ENCODE peak calls at places on chromosomes 5 and 9, in four cellular contexts. F is GM23338, B is Panc1, C is ovary. A is an unnamed sample.
A peak's percentile ranks its signal among the peaks of the same experiment; 100 is the strongest.

GRCh38 chr5:52457808-52458207 is 329.9 kb upstream of the ITGA1 start:
- DNase-seq in C (no peak), B (no peak), F (peak; percentile 8), A (no peak)

GRCh38 chr5:163503106-163504090 is 2.0 kb upstream of the MAT2B start:
- DNase-seq in C (peak; percentile 57), B (no peak), F (peak; percentile 95), A (no peak)

GRCh38 chr5:93894471-93895354 is 153.3 kb upstream of the POU5F2 start:
- DNase-seq in F (peak; percentile 33), C (no peak), B (no peak), A (no peak)

GRCh38 chr5:32443541-32444190 is 874 bp downstream of the ZFR start:
- DNase-seq in C (peak; percentile 64), B (no peak), F (peak; percentile 74), A (no peak)

GRCh38 chr9:85723220-85723619 is 18.5 kb downstream of the AGTPBP1 start:
- DNase-seq in C (no peak), B (no peak), F (peak; percentile 86), A (no peak)

GRCh38 chr5:178104492-178104891 is 8.8 kb upstream of the N4BP3 start:
- DNase-seq in C (no peak), F (no peak), B (no peak), A (no peak)

GRCh38 chr5:88839238-88839637 is 43.7 kb downstream of the MEF2C start:
- DNase-seq in C (no peak), F (no peak), B (no peak), A (no peak)

GRCh38 chr5:141514330-141515111 is 25.6 kb downstream of the PCDHGC5 start:
- DNase-seq in B (no peak), C (no peak), F (peak; percentile 85), A (no peak)

GRCh38 chr5:107516452-107517184 is 154.1 kb downstream of the EFNA5 start:
- DNase-seq in B (no peak), C (no peak), F (no peak), A (no peak)

GRCh38 chr5:7000316-7000715 is 287.1 kb downstream of the TENT4A start:
- DNase-seq in C (no peak), F (no peak), B (no peak), A (no peak)

GRCh38 chr5:43336159-43336558 is 22.9 kb upstream of the HMGCS1 start:
- DNase-seq in B (no peak), C (no peak), F (no peak), A (no peak)

GRCh38 chr9:131840220-131840619 is 100.3 kb upstream of the RAPGEF1 start:
- DNase-seq in B (no peak), F (peak; percentile 34), C (no peak), A (no peak)

GRCh38 chr5:139925650-139926640 is 117.2 kb downstream of the NRG2 start:
- DNase-seq in C (no peak), F (no peak), B (no peak), A (no peak)

GRCh38 chr5:72167790-72168189 is 60.5 kb downstream of the MAP1B start:
- DNase-seq in C (peak; percentile 64), B (no peak), F (no peak), A (no peak)

GRCh38 chr5:13662646-13663045 is 281.8 kb downstream of the DNAH5 start:
- DNase-seq in B (no peak), F (no peak), C (no peak), A (no peak)

GRCh38 chr5:13660072-13660471 is 284.4 kb downstream of the DNAH5 start:
- DNase-seq in C (no peak), F (peak; percentile 46), B (no peak), A (no peak)

GRCh38 chr5:13653709-13654108 is 290.8 kb downstream of the DNAH5 start:
- DNase-seq in F (no peak), B (no peak), C (no peak), A (no peak)

GRCh38 chr5:13659391-13659790 is 285.1 kb downstream of the DNAH5 start:
- DNase-seq in F (peak; percentile 4), C (no peak), B (no peak), A (peak; percentile 16)

DNA sequence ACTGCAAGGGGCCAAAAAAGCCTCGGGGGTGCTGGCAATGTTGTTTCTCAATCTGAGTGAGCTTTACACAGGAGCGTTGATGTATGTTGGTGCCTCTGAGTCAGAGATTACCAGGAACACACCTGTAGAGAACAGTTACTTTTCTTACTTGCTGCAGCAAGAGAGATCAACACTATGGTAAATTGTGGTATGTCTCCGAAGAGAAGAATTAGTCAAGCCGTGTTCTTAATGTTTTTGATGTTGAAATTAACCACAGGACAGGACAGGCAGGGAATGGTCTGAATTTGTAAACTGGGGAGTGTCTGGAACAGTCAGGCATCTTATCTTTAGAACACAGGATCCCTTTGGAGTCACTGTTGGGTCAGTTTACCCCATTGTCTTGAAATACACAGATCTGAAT is 285.7 kb downstream of the DNAH5 start:
- DNase-seq in F (no peak), C (no peak), B (no peak), A (no peak)
- TF ChIP-seq CTCF in F (no peak), C (no peak), B (no peak), A (no peak)

GRCh38 chr5:176550275-176550831 is 1.2 kb downstream of the CDHR2 start:
- DNase-seq in F (no peak), B (no peak), C (no peak), A (no peak)
- H3K4me3 ChIP-seq in F (no peak overlapping the region), B (peak overlapping the region; percentile 20), C (no peak overlapping the region), A (no peak overlapping the region)

GRCh38 chr5:168128154-168128553 is 163.3 kb upstream of the WWC1 start:
- DNase-seq in C (no peak), F (no peak), B (no peak), A (no peak)
- H3K27ac ChIP-seq in C (no peak overlapping the region), F (no peak overlapping the region), B (no peak overlapping the region), A (no peak overlapping the region)

GRCh38 chr5:1291611-1292080 is 3.2 kb downstream of the TERT start:
- DNase-seq in B (no peak), F (no peak), C (peak; percentile 14), A (no peak)
- TF ChIP-seq CTCF in B (no peak), F (no peak), C (no peak), A (no peak)

DNA sequence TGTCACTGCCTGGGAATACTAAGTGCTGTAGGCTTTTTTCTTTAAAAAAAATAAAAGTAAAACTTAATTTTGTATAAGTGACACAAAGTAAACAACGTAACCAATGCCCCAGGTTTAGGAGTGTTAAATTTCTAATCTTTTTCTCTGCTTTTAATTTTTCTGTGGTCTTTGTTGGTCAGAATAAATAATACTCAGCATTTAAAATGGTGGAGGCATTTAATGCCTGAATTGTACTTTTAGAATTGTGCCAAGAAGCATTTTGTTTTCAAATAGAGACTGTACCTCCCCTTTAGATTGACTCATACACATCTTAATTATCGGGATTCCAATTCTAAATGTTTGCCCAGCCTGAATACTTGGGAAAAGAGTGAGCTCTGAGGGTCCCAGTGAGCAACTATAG is 1.6 kb downstream of the DMXL1 start:
- DNase-seq in C (no peak), B (no peak), F (no peak), A (no peak)
- H3K4me3 ChIP-seq in C (peak overlapping the region; percentile 91), B (peak overlapping the region; percentile 86), F (peak overlapping the region; percentile 80), A (peak overlapping the region; percentile 97)

GRCh38 chr5:157892974-157893373 is 34.0 kb upstream of the CLINT1 start:
- DNase-seq in C (no peak), F (no peak), B (no peak), A (no peak)

GRCh38 chr5:157886796-157887380 is 27.9 kb upstream of the CLINT1 start:
- DNase-seq in F (no peak), C (no peak), B (no peak), A (no peak)

GRCh38 chr5:157888814-157889532 is 30.0 kb upstream of the CLINT1 start:
- DNase-seq in F (no peak), C (no peak), B (no peak), A (no peak)

GRCh38 chr5:157893611-157894010 is 34.7 kb upstream of the CLINT1 start:
- DNase-seq in B (no peak), F (no peak), C (no peak), A (no peak)

DNA sequence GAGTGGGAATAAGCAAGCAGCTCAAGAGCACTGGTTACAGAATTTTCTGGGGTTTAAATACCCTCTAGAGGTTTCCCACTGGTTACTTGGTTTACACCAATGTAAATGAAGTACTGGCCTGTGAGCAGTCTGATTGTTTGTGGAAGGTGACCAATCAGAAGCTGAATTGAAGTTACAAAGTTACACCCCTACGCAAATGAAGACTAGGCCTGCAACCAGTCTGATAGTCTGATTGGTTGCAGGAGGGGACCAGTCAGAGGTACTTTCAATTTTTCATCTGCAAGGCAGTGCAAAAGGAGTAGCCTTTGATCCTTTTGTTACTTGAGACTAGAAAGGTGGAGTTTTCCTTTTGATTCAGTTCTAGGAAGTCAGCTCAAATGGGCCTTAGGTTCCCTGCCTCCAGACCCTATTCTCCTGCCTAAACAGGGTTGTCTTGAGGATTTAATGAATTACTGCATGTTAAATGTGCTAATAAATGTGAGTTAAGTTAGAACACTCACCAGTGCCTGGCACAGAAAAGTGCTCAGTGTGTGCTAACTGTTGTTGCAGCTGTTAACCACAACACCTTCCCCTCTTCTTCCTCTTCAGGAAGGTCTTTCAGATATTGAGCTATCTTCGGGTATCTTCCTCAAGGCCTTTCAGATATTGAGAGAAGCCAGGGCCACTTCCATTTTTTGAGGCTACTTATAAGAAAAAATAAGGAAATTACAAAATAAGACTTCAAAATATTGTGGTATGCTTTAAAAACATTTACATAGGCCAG is 32.1 kb upstream of the CLINT1 start:
- DNase-seq in F (peak; percentile 17), C (no peak), B (no peak), A (no peak)
- H3K27ac ChIP-seq in F (no peak overlapping the region), C (no peak overlapping the region), B (no peak overlapping the region), A (no peak overlapping the region)

DNA sequence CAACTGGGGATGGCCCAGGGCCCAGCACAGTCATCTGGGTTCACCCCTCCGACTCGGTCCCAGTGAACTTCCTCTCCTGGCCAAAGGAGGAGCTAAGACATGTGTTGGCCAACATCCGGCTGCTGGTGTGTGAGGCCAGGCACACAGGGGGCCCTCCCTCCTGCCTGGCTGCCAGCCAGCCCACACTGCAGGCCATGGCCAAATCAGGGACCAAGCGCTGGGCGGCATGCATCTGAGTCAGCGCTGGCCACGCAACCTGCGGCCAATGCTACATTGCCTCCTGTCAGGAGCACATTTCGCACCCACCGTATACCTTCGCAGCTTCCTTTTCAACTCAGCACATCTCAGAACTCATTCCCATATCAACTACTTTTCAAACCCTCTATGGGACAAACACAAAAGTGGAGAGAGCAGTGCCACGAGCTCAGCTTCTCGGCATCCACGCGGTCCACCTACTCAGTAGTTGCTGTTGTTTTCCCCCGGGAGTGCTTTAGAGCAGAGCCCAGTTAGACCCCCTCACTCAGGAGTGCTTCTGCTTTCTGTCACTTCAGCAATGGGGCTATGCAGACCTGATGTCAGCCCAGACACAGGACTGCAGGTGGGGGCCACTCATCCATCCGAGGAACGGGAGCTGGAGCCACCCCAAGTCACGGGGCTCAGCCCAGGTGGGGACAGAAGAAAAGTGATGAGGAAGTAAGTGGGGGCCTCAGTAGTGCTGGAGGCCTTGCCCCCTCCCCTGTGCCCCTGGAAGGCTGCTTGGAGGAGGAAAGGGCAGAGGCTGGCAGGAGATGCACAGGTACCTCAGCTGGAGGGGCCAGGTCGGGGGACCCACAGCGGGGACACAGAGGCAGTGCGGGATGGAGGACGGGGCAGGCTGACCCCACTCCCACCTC is 13.9 kb downstream of the NINJ1 start:
- DNase-seq in F (peak; percentile 65), B (no peak), C (peak; percentile 96), A (peak; percentile 85)
- TF ChIP-seq CTCF in F (peak; percentile 31), B (no peak), C (peak; percentile 63), A (peak; percentile 56)